ENCODE peak calls at places on chromosomes 1 and 21, in seven cellular contexts. One of them, this sample, is unnamed.

GRCh38 chr1:224565186-224565585 is 50.9 kb upstream of the CNIH3 start:
- DNase-seq in effector memory CD4-positive, alpha-beta T cell: no peak
- DNase-seq in left ventricle myocardium inferior: no peak
- DNase-seq in upper lobe of right lung: no peak
- DNase-seq in OCI-LY7: no peak
- DNase-seq in CD8-positive, alpha-beta memory T cell: no peak
- DNase-seq in kidney epithelial cell: peak; percentile 77
- DNase-seq in this sample: peak; percentile 32

GRCh38 chr1:183235503-183235902 is 49.4 kb downstream of the LAMC2 start:
- DNase-seq in upper lobe of right lung: no peak
- DNase-seq in CD8-positive, alpha-beta memory T cell: no peak
- DNase-seq in effector memory CD4-positive, alpha-beta T cell: no peak
- DNase-seq in left ventricle myocardium inferior: no peak
- DNase-seq in kidney epithelial cell: no peak
- DNase-seq in OCI-LY7: no peak
- DNase-seq in this sample: no peak

GRCh38 chr1:77661696-77662095 is 20.8 kb downstream of the ZZZ3 start:
- DNase-seq in CD8-positive, alpha-beta memory T cell: no peak
- DNase-seq in upper lobe of right lung: no peak
- DNase-seq in OCI-LY7: no peak
- DNase-seq in left ventricle myocardium inferior: no peak
- DNase-seq in kidney epithelial cell: no peak
- DNase-seq in effector memory CD4-positive, alpha-beta T cell: no peak
- DNase-seq in this sample: no peak

GRCh38 chr1:8663915-8664331 is 153.5 kb downstream of the RERE start:
- DNase-seq in CD8-positive, alpha-beta memory T cell: no peak
- DNase-seq in kidney epithelial cell: no peak
- DNase-seq in effector memory CD4-positive, alpha-beta T cell: no peak
- DNase-seq in OCI-LY7: no peak
- DNase-seq in left ventricle myocardium inferior: no peak
- DNase-seq in upper lobe of right lung: no peak
- DNase-seq in this sample: no peak

GRCh38 chr1:201298381-201299367 is 15.4 kb downstream of the PKP1 start:
- DNase-seq in OCI-LY7: no peak
- DNase-seq in CD8-positive, alpha-beta memory T cell: no peak
- DNase-seq in upper lobe of right lung: no peak
- DNase-seq in left ventricle myocardium inferior: no peak
- DNase-seq in effector memory CD4-positive, alpha-beta T cell: no peak
- DNase-seq in kidney epithelial cell: no peak
- DNase-seq in this sample: no peak

GRCh38 chr1:34865981-34866761 is 6.6 kb upstream of the SMIM12 start:
- DNase-seq in left ventricle myocardium inferior: peak; percentile 88
- DNase-seq in effector memory CD4-positive, alpha-beta T cell: peak; percentile 89
- DNase-seq in kidney epithelial cell: no peak
- DNase-seq in upper lobe of right lung: peak; percentile 95
- DNase-seq in CD8-positive, alpha-beta memory T cell: peak; percentile 92
- DNase-seq in OCI-LY7: peak; percentile 83
- DNase-seq in this sample: peak; percentile 70

GRCh38 chr1:98387701-98388100 is 273.8 kb upstream of the SNX7 start:
- DNase-seq in effector memory CD4-positive, alpha-beta T cell: no peak
- DNase-seq in left ventricle myocardium inferior: no peak
- DNase-seq in OCI-LY7: no peak
- DNase-seq in CD8-positive, alpha-beta memory T cell: no peak
- DNase-seq in upper lobe of right lung: no peak
- DNase-seq in kidney epithelial cell: no peak
- DNase-seq in this sample: no peak

GRCh38 chr1:13783551-13783950 is 83.6 kb downstream of the PRDM2 start:
- DNase-seq in OCI-LY7: no peak
- DNase-seq in kidney epithelial cell: no peak
- DNase-seq in left ventricle myocardium inferior: no peak
- DNase-seq in effector memory CD4-positive, alpha-beta T cell: no peak
- DNase-seq in CD8-positive, alpha-beta memory T cell: no peak
- DNase-seq in upper lobe of right lung: no peak
- DNase-seq in this sample: no peak

GRCh38 chr1:5722635-5723157 is 269.5 kb downstream of the NPHP4 start:
- DNase-seq in kidney epithelial cell: no peak
- DNase-seq in effector memory CD4-positive, alpha-beta T cell: no peak
- DNase-seq in upper lobe of right lung: peak; percentile 33
- DNase-seq in CD8-positive, alpha-beta memory T cell: peak; percentile 3
- DNase-seq in OCI-LY7: no peak
- DNase-seq in left ventricle myocardium inferior: no peak
- DNase-seq in this sample: no peak

GRCh38 chr1:209607795-209608178 is 24.3 kb downstream of the CAMK1G start:
- DNase-seq in upper lobe of right lung: no peak
- DNase-seq in effector memory CD4-positive, alpha-beta T cell: no peak
- DNase-seq in kidney epithelial cell: no peak
- DNase-seq in left ventricle myocardium inferior: no peak
- DNase-seq in CD8-positive, alpha-beta memory T cell: no peak
- DNase-seq in OCI-LY7: no peak
- DNase-seq in this sample: no peak

GRCh38 chr1:153354515-153355193 is 3.0 kb upstream of the S100A9 start:
- DNase-seq in kidney epithelial cell: no peak
- DNase-seq in CD8-positive, alpha-beta memory T cell: no peak
- DNase-seq in left ventricle myocardium inferior: no peak
- DNase-seq in OCI-LY7: no peak
- DNase-seq in upper lobe of right lung: no peak
- DNase-seq in effector memory CD4-positive, alpha-beta T cell: no peak
- DNase-seq in this sample: no peak

GRCh38 chr21:46111857-46112730 is 14.2 kb downstream of the COL6A2 start:
- DNase-seq in OCI-LY7: no peak
- DNase-seq in effector memory CD4-positive, alpha-beta T cell: no peak
- DNase-seq in CD8-positive, alpha-beta memory T cell: peak; percentile 39
- DNase-seq in left ventricle myocardium inferior: no peak
- DNase-seq in upper lobe of right lung: peak; percentile 62
- DNase-seq in kidney epithelial cell: no peak
- DNase-seq in this sample: no peak

GRCh38 chr21:36839123-36839522 is 127.3 kb downstream of the HLCS start:
- DNase-seq in kidney epithelial cell: no peak
- DNase-seq in effector memory CD4-positive, alpha-beta T cell: no peak
- DNase-seq in left ventricle myocardium inferior: no peak
- DNase-seq in CD8-positive, alpha-beta memory T cell: no peak
- DNase-seq in upper lobe of right lung: no peak
- DNase-seq in OCI-LY7: no peak
- DNase-seq in this sample: no peak

GRCh38 chr1:162632743-162633326 is 571 bp downstream of the DDR2 start:
- DNase-seq in left ventricle myocardium inferior: no peak
- DNase-seq in kidney epithelial cell: no peak
- DNase-seq in effector memory CD4-positive, alpha-beta T cell: no peak
- DNase-seq in upper lobe of right lung: no peak
- DNase-seq in CD8-positive, alpha-beta memory T cell: no peak
- DNase-seq in OCI-LY7: no peak
- DNase-seq in this sample: no peak

GRCh38 chr1:16202281-16203210 is 9.9 kb downstream of the ARHGEF19 start:
- DNase-seq in effector memory CD4-positive, alpha-beta T cell: no peak
- DNase-seq in OCI-LY7: no peak
- DNase-seq in upper lobe of right lung: no peak
- DNase-seq in left ventricle myocardium inferior: no peak
- DNase-seq in kidney epithelial cell: no peak
- DNase-seq in CD8-positive, alpha-beta memory T cell: no peak
- DNase-seq in this sample: no peak

DNA sequence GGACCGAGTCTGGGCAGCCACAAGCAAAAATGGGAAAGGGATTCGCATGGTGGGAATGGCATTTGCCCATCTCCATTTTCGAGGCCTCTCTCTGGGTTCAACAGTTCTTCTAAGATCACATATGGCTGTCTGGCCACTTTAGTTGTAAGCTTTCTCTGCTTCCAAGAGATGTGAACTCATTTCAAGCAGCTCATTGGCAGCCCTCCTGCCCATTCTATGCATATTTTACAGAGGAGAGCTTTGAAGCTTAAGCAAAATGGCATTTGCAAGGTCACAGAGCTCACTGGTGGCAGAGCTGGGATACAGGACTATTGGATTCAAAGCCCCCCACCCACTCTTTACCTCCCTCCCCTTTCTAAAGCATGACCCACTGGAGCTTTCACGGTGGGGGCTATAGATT is 93.7 kb downstream of the HHIPL2 start:
- DNase-seq in kidney epithelial cell: no peak
- DNase-seq in CD8-positive, alpha-beta memory T cell: no peak
- DNase-seq in upper lobe of right lung: no peak
- DNase-seq in left ventricle myocardium inferior: no peak
- DNase-seq in OCI-LY7: no peak
- DNase-seq in effector memory CD4-positive, alpha-beta T cell: no peak
- DNase-seq in this sample: no peak
- H3K4me3 ChIP-seq in kidney epithelial cell: no peak overlapping the region
- H3K4me3 ChIP-seq in CD8-positive, alpha-beta memory T cell: no peak overlapping the region
- H3K4me3 ChIP-seq in upper lobe of right lung: no peak overlapping the region
- H3K4me3 ChIP-seq in left ventricle myocardium inferior: no peak overlapping the region
- H3K4me3 ChIP-seq in OCI-LY7: no peak overlapping the region
- H3K4me3 ChIP-seq in effector memory CD4-positive, alpha-beta T cell: no peak overlapping the region
- H3K4me3 ChIP-seq in this sample: no peak overlapping the region

GRCh38 chr1:21668232-21669032 is 725 bp downstream of the RAP1GAP start:
- DNase-seq in OCI-LY7: no peak
- DNase-seq in kidney epithelial cell: no peak
- DNase-seq in left ventricle myocardium inferior: no peak
- DNase-seq in upper lobe of right lung: no peak
- DNase-seq in effector memory CD4-positive, alpha-beta T cell: no peak
- DNase-seq in CD8-positive, alpha-beta memory T cell: no peak
- DNase-seq in this sample: no peak
- H3K4me3 ChIP-seq in OCI-LY7: no peak overlapping the region
- H3K4me3 ChIP-seq in kidney epithelial cell: peak overlapping the region; percentile 25
- H3K4me3 ChIP-seq in left ventricle myocardium inferior: peak overlapping the region; percentile 64
- H3K4me3 ChIP-seq in upper lobe of right lung: peak overlapping the region; percentile 43
- H3K4me3 ChIP-seq in effector memory CD4-positive, alpha-beta T cell: peak overlapping the region; percentile 50
- H3K4me3 ChIP-seq in CD8-positive, alpha-beta memory T cell: peak overlapping the region; percentile 51
- H3K4me3 ChIP-seq in this sample: peak overlapping the region; percentile 64

DNA sequence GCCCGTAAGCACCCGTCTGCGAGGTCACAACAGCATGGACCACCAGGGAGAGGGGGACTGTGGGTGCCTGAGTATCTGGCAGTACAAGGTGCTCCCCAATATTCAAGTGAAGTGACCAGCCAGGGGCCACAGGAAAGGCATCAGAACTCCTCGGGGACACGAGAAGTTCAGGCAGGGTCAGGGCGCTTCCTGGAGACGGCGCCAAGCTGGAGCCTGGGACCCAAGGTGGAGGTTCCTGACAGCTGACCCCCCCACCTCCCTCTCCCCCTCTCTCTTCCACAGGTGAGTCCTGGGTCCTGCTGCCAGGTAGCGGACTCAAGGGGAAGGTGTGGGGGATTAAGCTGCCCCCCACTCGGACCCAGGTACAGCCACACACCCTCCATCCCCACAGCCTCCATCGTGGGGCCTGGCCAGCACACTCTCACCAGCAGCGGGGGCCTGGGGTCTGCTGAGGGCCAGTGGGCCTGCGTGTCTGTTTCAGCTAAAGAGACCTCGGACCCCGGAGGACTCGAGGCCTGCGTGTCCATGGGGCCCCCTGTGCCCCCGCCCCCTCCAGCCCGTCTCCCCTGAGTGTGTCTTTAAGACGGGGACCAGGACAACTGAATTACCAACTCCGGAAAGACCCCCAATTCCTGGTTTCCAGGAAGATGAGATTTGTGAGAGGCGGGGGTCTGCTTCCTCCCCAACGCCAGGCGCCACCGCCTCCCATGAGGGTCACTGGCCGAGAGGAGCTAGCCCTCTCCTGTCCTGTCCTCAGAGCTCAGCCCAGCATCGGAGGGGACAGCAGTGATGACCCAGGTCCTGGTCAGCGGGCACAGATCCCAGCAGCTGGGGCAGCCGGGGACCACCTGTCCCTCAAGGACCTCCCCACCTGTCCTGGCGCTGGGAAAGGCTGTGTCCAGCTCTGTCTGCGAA is 6.2 kb downstream of the TNFRSF18 start:
- DNase-seq in CD8-positive, alpha-beta memory T cell: peak; percentile 53
- DNase-seq in effector memory CD4-positive, alpha-beta T cell: no peak
- DNase-seq in upper lobe of right lung: no peak
- DNase-seq in OCI-LY7: no peak
- DNase-seq in kidney epithelial cell: no peak
- DNase-seq in left ventricle myocardium inferior: peak; percentile 16
- DNase-seq in this sample: peak; percentile 38
- H3K4me3 ChIP-seq in CD8-positive, alpha-beta memory T cell: no peak overlapping the region
- H3K4me3 ChIP-seq in effector memory CD4-positive, alpha-beta T cell: peak overlapping the region; percentile 46
- H3K4me3 ChIP-seq in upper lobe of right lung: peak overlapping the region; percentile 41
- H3K4me3 ChIP-seq in OCI-LY7: no peak overlapping the region
- H3K4me3 ChIP-seq in kidney epithelial cell: no peak overlapping the region
- H3K4me3 ChIP-seq in left ventricle myocardium inferior: peak overlapping the region; percentile 65
- H3K4me3 ChIP-seq in this sample: no peak overlapping the region

GRCh38 chr1:234533975-234534876 is 55.2 kb upstream of the TARBP1 start:
- DNase-seq in CD8-positive, alpha-beta memory T cell: no peak
- DNase-seq in effector memory CD4-positive, alpha-beta T cell: no peak
- DNase-seq in upper lobe of right lung: peak; percentile 88
- DNase-seq in kidney epithelial cell: no peak
- DNase-seq in OCI-LY7: no peak
- DNase-seq in left ventricle myocardium inferior: peak; percentile 94
- DNase-seq in this sample: peak; percentile 57

GRCh38 chr1:234535208-234535607 is 56.2 kb upstream of the TARBP1 start:
- DNase-seq in OCI-LY7: no peak
- DNase-seq in effector memory CD4-positive, alpha-beta T cell: no peak
- DNase-seq in kidney epithelial cell: no peak
- DNase-seq in CD8-positive, alpha-beta memory T cell: no peak
- DNase-seq in upper lobe of right lung: no peak
- DNase-seq in left ventricle myocardium inferior: no peak
- DNase-seq in this sample: no peak

GRCh38 chr1:234531181-234532132 is 52.5 kb upstream of the TARBP1 start:
- DNase-seq in effector memory CD4-positive, alpha-beta T cell: no peak
- DNase-seq in upper lobe of right lung: no peak
- DNase-seq in OCI-LY7: no peak
- DNase-seq in CD8-positive, alpha-beta memory T cell: no peak
- DNase-seq in left ventricle myocardium inferior: peak; percentile 70
- DNase-seq in kidney epithelial cell: no peak
- DNase-seq in this sample: no peak

GRCh38 chr1:234532511-234532922 is 53.5 kb upstream of the TARBP1 start:
- DNase-seq in upper lobe of right lung: no peak
- DNase-seq in left ventricle myocardium inferior: no peak
- DNase-seq in CD8-positive, alpha-beta memory T cell: no peak
- DNase-seq in effector memory CD4-positive, alpha-beta T cell: no peak
- DNase-seq in OCI-LY7: no peak
- DNase-seq in kidney epithelial cell: no peak
- DNase-seq in this sample: no peak

DNA sequence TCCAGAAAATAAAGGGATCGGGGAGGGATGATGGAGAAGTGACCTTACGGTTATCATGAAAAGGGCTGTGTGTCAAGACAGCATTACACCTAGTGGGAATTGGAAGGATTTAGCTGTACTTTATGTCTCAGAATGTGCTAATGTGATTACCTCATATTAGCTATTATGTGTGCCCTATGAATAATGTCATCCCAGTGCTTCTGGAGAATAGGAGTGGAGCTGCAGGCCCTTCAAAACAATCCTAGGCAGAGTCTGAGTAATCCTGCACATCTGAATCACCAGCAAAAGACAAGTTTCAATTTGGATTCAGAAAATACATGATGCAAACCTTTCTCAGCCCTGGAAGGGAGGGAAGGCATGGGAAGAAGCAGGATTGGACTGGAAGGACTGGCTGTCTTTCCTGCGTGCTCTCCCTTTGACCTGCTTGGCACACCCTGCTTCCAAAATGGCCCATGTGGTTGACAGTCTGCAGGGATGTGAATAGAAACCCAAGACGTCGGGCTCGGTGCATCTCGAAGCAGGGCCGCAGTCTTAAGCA is 54.1 kb upstream of the TARBP1 start:
- DNase-seq in CD8-positive, alpha-beta memory T cell: no peak
- DNase-seq in kidney epithelial cell: peak; percentile 77
- DNase-seq in left ventricle myocardium inferior: peak; percentile 58
- DNase-seq in effector memory CD4-positive, alpha-beta T cell: no peak
- DNase-seq in OCI-LY7: no peak
- DNase-seq in upper lobe of right lung: no peak
- DNase-seq in this sample: no peak
- H3K4me3 ChIP-seq in CD8-positive, alpha-beta memory T cell: no peak overlapping the region
- H3K4me3 ChIP-seq in kidney epithelial cell: no peak overlapping the region
- H3K4me3 ChIP-seq in left ventricle myocardium inferior: no peak overlapping the region
- H3K4me3 ChIP-seq in effector memory CD4-positive, alpha-beta T cell: no peak overlapping the region
- H3K4me3 ChIP-seq in OCI-LY7: no peak overlapping the region
- H3K4me3 ChIP-seq in upper lobe of right lung: no peak overlapping the region
- H3K4me3 ChIP-seq in this sample: no peak overlapping the region

GRCh38 chr1:175163702-175164101 is 28.9 kb downstream of the KIAA0040 start:
- DNase-seq in OCI-LY7: no peak
- DNase-seq in upper lobe of right lung: no peak
- DNase-seq in left ventricle myocardium inferior: no peak
- DNase-seq in CD8-positive, alpha-beta memory T cell: no peak
- DNase-seq in effector memory CD4-positive, alpha-beta T cell: no peak
- DNase-seq in kidney epithelial cell: no peak
- DNase-seq in this sample: no peak
- H3K4me3 ChIP-seq in OCI-LY7: no peak overlapping the region
- H3K4me3 ChIP-seq in upper lobe of right lung: no peak overlapping the region
- H3K4me3 ChIP-seq in left ventricle myocardium inferior: no peak overlapping the region
- H3K4me3 ChIP-seq in CD8-positive, alpha-beta memory T cell: no peak overlapping the region
- H3K4me3 ChIP-seq in effector memory CD4-positive, alpha-beta T cell: no peak overlapping the region
- H3K4me3 ChIP-seq in kidney epithelial cell: no peak overlapping the region
- H3K4me3 ChIP-seq in this sample: no peak overlapping the region

This sample was measured in dorsolateral prefrontal cortex.